ENCODE peak calls at places on chromosome 20, in five cellular contexts. V is body of pancreas, F is choroid plexus epithelial cell, H is brain microvascular endothelial cell, C is breast epithelium. Y is an unnamed sample.

GRCh38 chr20:62214067-62214466 is 6.0 kb downstream of the HRH3 start:
- DNase-seq in V (no peak), F (no peak), H (no peak), C (no peak), Y (no peak)

GRCh38 chr20:21381619-21382018 is 15.7 kb downstream of the NKX2-4 start:
- DNase-seq in V (no peak), F (no peak), H (no peak), C (no peak), Y (no peak)

GRCh38 chr20:52593634-52594033 is 378.5 kb upstream of the TSHZ2 start:
- DNase-seq in V (no peak), F (no peak), H (no peak), C (no peak), Y (no peak)

GRCh38 chr20:12947691-12948090 is 61.1 kb upstream of the SPTLC3 start:
- DNase-seq in V (no peak), F (no peak), H (no peak), C (no peak), Y (no peak)

GRCh38 chr20:5445611-5446010 is 128.9 kb upstream of the PROKR2 start:
- DNase-seq in V (no peak), F (no peak), H (no peak), C (no peak), Y (no peak)

GRCh38 chr20:20821496-20822260 is 109.2 kb upstream of the RALGAPA2 start:
- DNase-seq in V (no peak), F (no peak), H (no peak), C (no peak), Y (no peak)

GRCh38 chr20:13397300-13397724 is 176.2 kb downstream of the ISM1 start:
- DNase-seq in V (no peak), F (peak; percentile 51), H (peak; percentile 21), C (no peak), Y (no peak)

GRCh38 chr20:23235173-23236027 is 115.2 kb upstream of the NXT1 start:
- DNase-seq in V (peak; percentile 38), F (peak; percentile 88), H (no peak), C (no peak), Y (no peak)

GRCh38 chr20:58598271-58599015 is 52.6 kb upstream of the STX16 start:
- DNase-seq in V (peak; percentile 21), F (peak; percentile 86), H (no peak), C (no peak), Y (no peak)

GRCh38 chr20:54668271-54669053 is 193.1 kb downstream of the DOK5 start:
- DNase-seq in V (peak; percentile 40), F (peak; percentile 7), H (no peak), C (no peak), Y (no peak)

GRCh38 chr20:48139262-48140041 is 354.2 kb upstream of the SULF2 start:
- DNase-seq in V (no peak), F (no peak), H (no peak), C (no peak), Y (no peak)

DNA sequence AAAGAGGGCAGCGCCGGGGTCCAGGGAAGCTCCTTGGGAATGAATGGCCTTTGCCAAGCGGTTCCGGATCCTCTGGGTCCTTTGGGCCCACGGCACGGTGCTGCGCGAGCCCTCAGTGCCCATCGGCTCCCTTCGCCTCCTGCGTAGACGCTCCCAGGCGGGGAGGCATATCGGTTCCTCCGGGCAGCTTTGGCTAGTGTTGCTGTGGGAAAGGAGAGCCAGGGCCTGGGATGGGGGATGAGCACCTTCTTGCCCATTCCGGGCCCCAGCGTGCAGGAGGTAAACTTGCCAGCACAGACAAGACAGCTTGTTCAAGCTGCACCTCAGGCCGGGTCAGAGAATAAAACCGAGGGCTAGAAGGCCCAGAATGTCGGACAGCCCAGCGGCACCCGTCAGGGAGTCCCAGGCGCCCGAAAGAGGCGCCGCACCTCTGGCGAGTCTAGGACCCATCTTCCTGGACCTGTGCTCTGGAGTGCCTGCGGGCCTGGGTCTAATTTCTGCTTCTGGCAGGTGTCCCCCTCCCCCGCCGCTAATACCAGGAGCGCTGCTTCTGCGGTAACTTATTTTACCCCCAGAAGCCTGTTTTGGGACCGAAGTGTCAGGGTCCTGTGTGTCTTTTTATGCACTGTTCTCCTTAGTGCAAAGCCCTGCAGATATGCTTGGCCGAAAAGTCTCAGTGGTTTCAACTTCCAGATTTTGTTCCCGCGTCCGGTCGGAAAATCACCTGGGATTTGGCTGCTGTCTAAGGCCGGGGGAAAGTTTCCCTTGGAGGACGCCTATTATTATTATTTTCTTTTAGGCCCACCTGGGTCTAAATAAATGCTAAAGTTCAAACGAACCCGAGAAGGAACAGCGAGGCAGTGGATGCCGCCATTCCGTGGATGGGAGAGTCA is 1.7 kb upstream of the TFAP2C start:
- DNase-seq in V (no peak), F (no peak), H (no peak), C (no peak), Y (no peak)
- H3K4me3 ChIP-seq in V (no peak overlapping the region), F (no peak overlapping the region), H (no peak overlapping the region), C (no peak overlapping the region), Y (no peak overlapping the region)

DNA sequence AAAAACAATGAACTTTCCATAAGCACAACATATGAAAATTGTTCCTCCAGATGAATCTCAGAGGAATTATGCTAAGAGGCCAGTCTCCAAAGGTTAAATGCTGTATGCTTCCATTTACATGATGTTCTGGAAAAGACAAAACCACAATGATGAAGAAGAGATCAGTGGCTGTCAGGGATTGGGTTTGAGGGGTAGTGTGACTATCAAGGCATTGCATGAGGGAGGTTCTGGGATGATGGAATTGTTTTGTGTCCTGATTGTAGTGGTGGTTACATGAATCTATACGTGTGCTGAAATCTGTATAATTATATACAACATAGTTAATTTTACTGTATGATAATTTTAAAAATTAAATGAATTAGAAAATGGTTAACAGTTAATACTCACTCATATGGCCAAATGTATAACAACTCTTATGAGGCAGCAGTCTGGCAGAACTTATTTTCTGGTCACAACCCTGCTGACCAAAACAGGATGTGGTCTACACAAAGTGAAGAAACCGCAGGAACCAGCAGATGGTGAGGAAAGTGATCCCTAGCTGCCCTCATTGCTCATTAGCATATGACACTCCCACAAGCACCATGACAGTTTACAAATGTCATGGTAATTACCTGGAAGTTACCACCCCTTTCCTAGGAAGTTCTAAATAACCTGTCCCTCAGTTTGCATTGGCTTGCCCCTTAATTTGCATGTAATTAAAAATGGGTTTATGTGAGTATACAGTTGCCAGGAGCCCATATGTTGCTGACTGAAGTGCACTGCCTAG is 31.9 kb downstream of the NSFL1C start:
- DNase-seq in V (no peak), F (peak; percentile 97), H (peak; percentile 90), C (no peak), Y (peak; percentile 53)
- H3K4me3 ChIP-seq in V (no peak overlapping the region), F (no peak overlapping the region), H (no peak overlapping the region), C (no peak overlapping the region), Y (no peak overlapping the region)

GRCh38 chr20:49786226-49786625 is 26.4 kb upstream of the SLC9A8 start:
- DNase-seq in V (no peak), F (no peak), H (no peak), C (no peak), Y (no peak)
- H3K4me3 ChIP-seq in V (no peak overlapping the region), F (no peak overlapping the region), H (no peak overlapping the region), C (no peak overlapping the region), Y (no peak overlapping the region)

GRCh38 chr20:39016496-39016895 is 54.4 kb downstream of the DHX35 start:
- DNase-seq in V (no peak), F (no peak), H (no peak), C (no peak), Y (no peak)

GRCh38 chr20:39019805-39020325 is 57.7 kb downstream of the DHX35 start:
- DNase-seq in V (no peak), F (peak; percentile 41), H (no peak), C (no peak), Y (no peak)

GRCh38 chr20:39013662-39014109 is 51.5 kb downstream of the DHX35 start:
- DNase-seq in V (no peak), F (no peak), H (no peak), C (no peak), Y (no peak)

GRCh38 chr20:39010496-39010895 is 48.4 kb downstream of the DHX35 start:
- DNase-seq in V (no peak), F (no peak), H (no peak), C (no peak), Y (no peak)

GRCh38 chr20:39016076-39016475 is 53.9 kb downstream of the DHX35 start:
- DNase-seq in V (no peak), F (no peak), H (no peak), C (no peak), Y (no peak)
- H3K4me3 ChIP-seq in V (no peak overlapping the region), F (no peak overlapping the region), H (no peak overlapping the region), C (no peak overlapping the region), Y (no peak overlapping the region)

DNA sequence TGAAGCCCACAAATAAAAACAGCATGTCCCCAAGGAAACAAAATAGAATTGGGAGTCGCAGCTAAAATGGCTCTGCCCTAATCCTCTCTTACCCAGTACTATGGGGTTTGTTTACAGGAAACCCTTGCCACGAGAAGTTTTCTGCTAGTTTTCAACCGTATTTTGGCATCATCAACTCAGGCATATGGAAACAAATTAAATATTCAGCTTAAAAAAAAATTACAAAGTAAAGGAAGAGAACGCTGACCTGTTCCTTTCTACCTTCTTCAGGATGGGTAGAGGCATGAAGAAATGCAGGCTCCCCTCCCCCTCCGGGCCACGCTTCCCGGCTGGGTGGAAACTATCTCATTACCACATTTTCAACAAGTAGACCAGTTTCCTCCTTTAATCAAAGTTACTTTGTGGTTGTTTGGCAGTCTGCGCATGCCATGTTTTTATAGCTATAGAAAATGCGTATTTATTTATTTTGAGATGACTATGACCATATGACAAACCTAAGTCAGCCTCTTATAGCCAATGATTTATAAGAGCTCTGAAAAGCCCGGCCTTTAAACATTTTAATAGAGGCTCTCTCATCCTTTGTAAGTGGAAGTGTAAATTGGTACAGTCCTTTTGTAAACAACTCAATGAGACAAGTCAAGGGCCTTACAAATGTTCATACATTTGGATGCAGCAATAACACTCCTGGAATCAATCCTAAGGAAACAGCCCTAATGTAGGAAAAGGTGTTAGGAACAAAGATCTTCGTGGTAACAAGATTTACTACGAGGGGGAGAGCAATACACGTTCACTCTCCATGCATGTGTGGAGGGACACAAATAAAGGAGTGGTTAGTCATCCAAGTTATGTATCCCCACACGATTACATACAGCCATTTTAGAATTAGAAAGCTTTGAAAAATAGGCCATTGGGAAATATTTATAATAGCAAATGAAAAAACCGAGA is 16.1 kb upstream of the ZNF217 start:
- DNase-seq in V (no peak), F (peak; percentile 56), H (no peak), C (no peak), Y (peak; percentile 65)
- H3K4me3 ChIP-seq in V (no peak overlapping the region), F (peak overlapping the region; percentile 7), H (no peak overlapping the region), C (no peak overlapping the region), Y (peak overlapping the region; percentile 36)

Y was measured in effector memory CD4-positive, alpha-beta T cell.